ENCODE peak calls at places on chromosomes 6 and 20, in four cellular contexts. M, G, Q and R are unnamed samples.
A peak's percentile ranks its signal among the peaks of the same experiment; 100 is the strongest.

GRCh38 chr6:105606871-105607421 is 204.1 kb upstream of the PREP start:
- DNase-seq in M (no peak), Q (no peak), G (no peak), R (no peak)

GRCh38 chr6:1129141-1129540 is 182.8 kb upstream of the FOXQ1 start:
- DNase-seq in G (peak; percentile 55), Q (no peak), M (no peak), R (no peak)

GRCh38 chr6:6885521-6886088 is 222.2 kb upstream of the RREB1 start:
- DNase-seq in M (no peak), Q (no peak), G (no peak), R (no peak)

GRCh38 chr6:145567853-145568252 is 167.5 kb downstream of the EPM2A start:
- DNase-seq in Q (no peak), M (no peak), G (no peak), R (no peak)

GRCh38 chr6:158660331-158660730 is 10.5 kb downstream of the SYTL3 start:
- DNase-seq in Q (no peak), G (no peak), M (no peak), R (no peak)

GRCh38 chr6:170344631-170345576 is 38.3 kb downstream of the FAM120B start:
- DNase-seq in G (peak; percentile 61), Q (no peak), M (peak; percentile 60), R (no peak)

GRCh38 chr6:139829557-139829956 is 455.1 kb upstream of the CITED2 start:
- DNase-seq in G (no peak), Q (no peak), M (no peak), R (peak; percentile 23)

GRCh38 chr6:96236471-96236870 is 220.7 kb downstream of the FUT9 start:
- DNase-seq in Q (no peak), M (no peak), G (no peak), R (no peak)

GRCh38 chr6:154598403-154598802 is 87.9 kb upstream of the CNKSR3 start:
- DNase-seq in G (no peak), Q (no peak), M (no peak), R (no peak)

GRCh38 chr6:37435816-37436215 is 2.8 kb downstream of the CMTR1 start:
- DNase-seq in Q (no peak), M (no peak), G (no peak), R (no peak)

GRCh38 chr6:37435373-37435772 is 2.4 kb downstream of the CMTR1 start:
- DNase-seq in G (no peak), Q (no peak), M (no peak), R (no peak)

GRCh38 chr6:37433657-37434271 is 743 bp downstream of the CMTR1 start:
- DNase-seq in G (peak; percentile 12), Q (no peak), M (no peak), R (no peak)

GRCh38 chr6:37432590-37432915 is 468 bp upstream of the CMTR1 start:
- DNase-seq in G (no peak), M (no peak), Q (no peak), R (no peak)

DNA sequence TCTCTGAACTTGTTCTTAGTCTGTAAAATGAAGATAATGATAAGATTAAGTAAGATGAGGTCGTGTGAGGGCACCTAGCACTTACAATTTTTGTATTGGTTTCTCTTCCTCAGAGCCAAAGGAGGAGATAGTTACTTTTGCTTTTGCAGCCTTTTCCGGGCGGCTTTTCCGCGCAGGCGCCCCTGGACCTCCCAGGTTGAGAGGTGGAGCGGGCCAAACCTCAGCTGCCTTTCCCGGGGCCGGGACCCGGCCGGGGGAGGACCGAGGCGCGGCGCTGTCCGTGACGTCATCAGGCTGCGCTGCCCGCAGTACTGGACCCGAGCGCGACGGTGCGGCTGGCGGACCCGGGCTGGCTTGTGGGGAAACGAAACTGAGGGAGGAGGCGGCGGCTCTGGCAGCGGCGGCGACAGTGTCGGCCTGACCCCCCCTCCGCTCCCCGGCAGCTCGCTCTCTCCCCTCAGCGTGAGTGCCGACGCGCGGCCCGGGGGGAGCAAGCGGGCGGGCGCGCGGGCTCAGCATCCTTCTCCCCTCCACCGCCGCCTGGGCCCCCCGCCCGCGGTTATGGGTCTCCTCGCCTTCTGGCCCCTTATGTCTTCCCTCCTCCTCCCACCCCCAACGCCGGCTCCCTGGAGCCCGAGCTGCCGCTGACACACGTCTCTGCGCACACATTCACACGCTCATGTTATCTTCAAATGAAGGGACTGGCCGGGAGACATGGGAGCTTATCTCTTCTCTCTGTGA is at the start of gene CMTR1:
- DNase-seq in G (peak; percentile 86), M (peak; percentile 92), Q (peak; percentile 97), R (peak; percentile 92)
- TF ChIP-seq POLR2A in G (peak; percentile 77), M (peak; percentile 77), Q (peak; percentile 74), R (peak; percentile 68)

DNA sequence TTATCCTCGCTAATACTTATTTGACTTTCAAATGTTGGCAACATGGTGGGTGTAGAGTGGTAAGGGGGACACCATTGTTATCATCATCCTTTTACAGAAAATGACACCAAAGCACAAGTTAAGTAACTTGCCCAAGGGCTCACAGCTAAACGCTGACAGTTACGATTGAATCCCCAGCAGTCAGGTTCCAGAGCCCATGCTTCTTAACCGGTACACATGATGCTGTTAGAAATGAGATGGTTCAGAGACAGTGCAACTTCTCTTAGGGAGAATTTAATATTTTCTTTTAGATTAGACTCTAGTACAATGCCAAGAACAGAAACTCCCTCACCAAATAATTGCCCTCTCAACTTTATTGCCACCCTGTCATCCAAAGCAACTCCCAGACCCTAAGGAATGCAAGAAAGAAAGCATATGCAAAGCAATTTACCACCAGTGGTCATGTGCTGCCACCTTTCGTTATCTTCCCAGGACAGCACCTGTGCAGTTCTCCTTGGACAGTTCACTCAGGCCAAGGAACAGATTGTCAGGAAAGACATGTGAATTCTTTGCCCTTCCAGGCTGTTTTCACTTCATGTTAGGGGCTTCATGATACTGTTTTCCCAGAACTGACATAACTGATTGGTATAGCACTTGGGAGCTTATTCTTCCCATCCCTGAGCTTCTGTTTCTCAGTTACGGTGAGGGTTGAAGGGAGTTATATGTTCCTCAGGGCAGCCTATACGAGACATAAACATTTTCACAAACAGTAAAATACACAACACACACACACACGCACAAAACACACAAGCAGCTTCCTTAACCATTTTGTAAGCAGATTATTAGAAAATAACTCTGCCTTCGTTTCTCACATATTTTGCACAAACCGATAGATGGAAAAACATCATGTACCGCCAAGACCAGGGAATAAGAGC is 5.1 kb downstream of the HLA-DMA start:
- DNase-seq in M (peak; percentile 41), G (peak; percentile 64), Q (no peak), R (no peak)
- TF ChIP-seq CTCF in M (peak; percentile 56), G (peak; percentile 63), Q (peak; percentile 48), R (peak; percentile 11)

GRCh38 chr6:75602164-75602896 is 650 bp downstream of the SENP6 start:
- DNase-seq in M (peak; percentile 39), G (peak; percentile 42), Q (no peak), R (peak; percentile 55)
- TF ChIP-seq POLR2A in M (no peak), G (peak; percentile 13), Q (no peak), R (peak; percentile 10)

GRCh38 chr6:91720323-91720722 is 1133.5 kb upstream of the MAP3K7 start:
- DNase-seq in Q (no peak), M (no peak), G (no peak), R (no peak)

GRCh38 chr6:91717094-91717493 is 1130.2 kb upstream of the MAP3K7 start:
- DNase-seq in Q (no peak), M (no peak), G (no peak), R (no peak)

GRCh38 chr6:91719414-91719813 is 1132.5 kb upstream of the MAP3K7 start:
- DNase-seq in Q (no peak), G (no peak), M (no peak), R (no peak)

GRCh38 chr6:91716361-91716760 is 1129.5 kb upstream of the MAP3K7 start:
- DNase-seq in M (no peak), Q (no peak), G (no peak), R (no peak)

DNA sequence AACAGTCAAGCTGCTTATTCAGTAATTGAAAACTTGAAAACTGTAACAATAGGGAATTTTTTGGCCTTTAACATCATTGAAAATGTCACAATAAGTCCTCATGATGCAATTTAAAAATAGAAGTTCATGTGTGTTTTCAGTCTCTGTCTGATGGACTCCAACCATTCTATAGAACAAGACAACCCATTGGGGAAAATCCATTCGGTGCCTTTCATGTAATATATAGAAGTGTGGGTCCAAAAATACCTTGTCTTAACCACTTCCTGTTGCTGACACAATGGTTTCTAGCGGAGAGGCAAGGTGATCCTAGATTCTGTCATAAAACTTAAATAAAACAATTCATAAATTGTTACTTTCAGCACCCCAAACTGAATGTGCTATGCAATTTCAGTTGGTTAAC is 1131.3 kb upstream of the MAP3K7 start:
- DNase-seq in M (no peak), Q (no peak), G (no peak), R (no peak)
- TF ChIP-seq CTCF in M (no peak), Q (no peak), G (no peak), R (no peak)

GRCh38 chr20:38426498-38426897 is 8.6 kb downstream of the SNHG17 start:
- DNase-seq in M (no peak), G (no peak), Q (no peak), R (no peak)

GRCh38 chr20:38428800-38429199 is 6.3 kb downstream of the SNHG17 start:
- DNase-seq in Q (no peak), M (no peak), G (no peak), R (no peak)

GRCh38 chr20:38430679-38431325 is 4.3 kb downstream of the SNHG17 start:
- DNase-seq in M (no peak), G (peak; percentile 21), Q (no peak), R (no peak)

GRCh38 chr20:38427655-38428023 is 7.5 kb downstream of the SNHG17 start:
- DNase-seq in Q (no peak), M (no peak), G (no peak), R (no peak)

GRCh38 chr20:38429301-38429700 is 5.8 kb downstream of the SNHG17 start:
- DNase-seq in G (no peak), Q (no peak), M (no peak), R (no peak)
- TF ChIP-seq POLR2A in G (no peak), Q (no peak), M (no peak), R (no peak)

DNA sequence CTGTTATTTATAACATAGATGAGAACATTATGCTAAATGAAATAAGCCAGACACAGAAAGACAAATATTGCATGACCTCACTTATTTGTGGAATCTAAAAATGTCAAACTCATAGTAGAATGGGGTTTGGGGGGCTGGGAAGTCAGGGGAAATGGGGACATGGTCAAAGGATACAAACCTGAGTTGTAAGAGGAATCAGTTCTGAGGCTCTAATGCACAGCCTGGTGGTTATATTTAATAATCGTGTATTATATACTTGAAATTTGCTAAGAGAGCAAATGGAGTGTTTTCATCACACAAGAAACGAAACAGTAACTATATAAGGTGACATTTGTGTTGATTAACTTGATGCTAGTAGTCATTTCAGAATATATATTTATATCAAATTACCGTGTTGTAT is 40.8 kb upstream of the GFOD1 start:
- DNase-seq in M (no peak), G (no peak), Q (no peak), R (no peak)
- TF ChIP-seq CTCF in M (no peak), G (peak; percentile 15), Q (no peak), R (no peak)

GRCh38 chr6:108559097-108559883 is 1.4 kb upstream of the FOXO3 start:
- DNase-seq in M (peak; percentile 91), G (peak; percentile 84), Q (peak; percentile 96), R (peak; percentile 92)
- TF ChIP-seq POLR2A in M (peak; percentile 91), G (peak; percentile 66), Q (peak; percentile 89), R (peak; percentile 80)

GRCh38 chr6:41334482-41335023 is 855 bp upstream of the NCR2 start:
- DNase-seq in M (no peak), Q (no peak), G (no peak), R (no peak)
- TF ChIP-seq CTCF in M (no peak), Q (no peak), G (peak; percentile 32), R (no peak)